ENCODE peak calls at places on chromosomes 5 and 9, in four cellular contexts. M is iris pigment epithelial cell, B is occipital lobe, J is fibroblast of gingiva. Y is an unnamed sample.

GRCh38 chr9:113387560-113388230 is 10.9 kb upstream of the HDHD3 start:
- DNase-seq in M (no peak), J (no peak), B (no peak), Y (no peak)

GRCh38 chr9:109349431-109349846 is 28.6 kb upstream of the EPB41L4B start:
- DNase-seq in B (peak), M (peak), J (peak), Y (no peak)

GRCh38 chr5:128062172-128062746 is 21.3 kb upstream of the SLC12A2 start:
- DNase-seq in J (peak), M (peak), B (no peak), Y (no peak)

GRCh38 chr5:102690910-102691309 is 64.2 kb upstream of the PAM start:
- DNase-seq in M (no peak), B (no peak), J (no peak), Y (no peak)

GRCh38 chr5:4639959-4640358 is 500.2 kb upstream of the ADAMTS16 start:
- DNase-seq in M (no peak), J (no peak), B (no peak), Y (no peak)

GRCh38 chr5:80399553-80400239 is 8.2 kb upstream of the ZFYVE16 start:
- DNase-seq in M (peak), B (no peak), J (peak), Y (peak)

GRCh38 chr9:124216474-124217176 is 41.1 kb upstream of the NEK6 start:
- DNase-seq in J (no peak), M (no peak), B (no peak), Y (peak)

GRCh38 chr5:59186623-59187022 is 603.7 kb downstream of the RAB3C start:
- DNase-seq in M (peak), J (no peak), B (no peak), Y (no peak)

GRCh38 chr5:53331463-53331862 is 149.0 kb upstream of the FST start:
- DNase-seq in B (no peak), M (peak), J (no peak), Y (no peak)